ENCODE peak calls at places on chromosome 4, in five cellular contexts. E is GM23338, L is A549, T is K562, Q is HepG2. O is an unnamed sample.

GRCh38 chr4:83772680-83773079 is 236.8 kb downstream of the GPAT3 start:
- DNase-seq in L (no peak), Q (no peak), E (peak; percentile 12), T (no peak), O (no peak)

GRCh38 chr4:163161536-163162205 is 5.0 kb downstream of the NAF1 start:
- DNase-seq in Q (peak; percentile 3), T (no peak), L (no peak), E (no peak), O (no peak)

GRCh38 chr4:59698041-59698440 is 1502.1 kb upstream of the ADGRL3 start:
- DNase-seq in L (no peak), T (no peak), E (no peak), Q (no peak), O (no peak)

GRCh38 chr4:139770361-139770760 is 104.7 kb downstream of the MGST2 start:
- DNase-seq in L (no peak), E (no peak), T (no peak), Q (no peak), O (no peak)

GRCh38 chr4:102500371-102501175 is 586 bp upstream of the NFKB1 start:
- DNase-seq in L (no peak), Q (peak; percentile 24), E (peak; percentile 62), T (peak; percentile 39), O (no peak)

GRCh38 chr4:36133658-36134057 is 110.7 kb downstream of the ARAP2 start:
- DNase-seq in Q (no peak), E (no peak), T (no peak), L (no peak), O (no peak)

GRCh38 chr4:162061214-162061613 is 102.6 kb downstream of the FSTL5 start:
- DNase-seq in Q (no peak), L (no peak), E (peak; percentile 70), T (no peak), O (no peak)

GRCh38 chr4:159516556-159516955 is 413.7 kb downstream of the RAPGEF2 start:
- DNase-seq in E (no peak), L (no peak), Q (no peak), T (no peak), O (no peak)

GRCh38 chr4:7266525-7267292 is 74.4 kb downstream of the SORCS2 start:
- DNase-seq in T (no peak), Q (no peak), E (peak; percentile 29), L (peak; percentile 89), O (no peak)

GRCh38 chr4:188854451-188854850 is 715.2 kb downstream of the TRIML1 start:
- DNase-seq in E (no peak), T (no peak), Q (no peak), L (no peak), O (no peak)

GRCh38 chr4:1809754-1810502 is 16.8 kb downstream of the FGFR3 start:
- DNase-seq in T (peak; percentile 75), L (peak; percentile 69), E (peak; percentile 87), Q (peak; percentile 86), O (peak; percentile 24)

DNA sequence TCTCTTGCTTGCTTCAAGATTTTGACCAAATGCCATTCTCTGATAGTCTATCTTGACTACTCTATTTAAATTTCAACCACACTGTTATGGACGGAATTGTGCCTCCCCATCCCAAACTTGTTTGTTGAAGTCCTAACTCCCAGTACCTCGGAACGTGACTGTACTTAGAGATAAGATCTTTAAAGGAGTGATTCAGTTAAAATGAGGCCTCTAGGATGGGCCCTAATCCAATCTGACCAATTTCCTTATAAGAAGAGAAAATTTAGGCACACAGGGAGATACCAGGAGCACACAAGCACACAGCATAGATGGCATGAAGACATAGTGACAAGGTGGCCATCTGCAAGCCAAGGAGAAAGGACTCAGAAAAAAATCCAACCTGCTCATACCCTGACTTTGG is 269.9 kb downstream of the KCNIP4 start:
- DNase-seq in Q (no peak), E (no peak), T (no peak), L (no peak), O (no peak)
- H3K4me1 ChIP-seq in Q (no peaks in the 10 kb centered on the region), E (no peaks in the 10 kb centered on the region), T (no peaks in the 10 kb centered on the region), L (no peaks in the 10 kb centered on the region), O (no peaks in the 10 kb centered on the region)

DNA sequence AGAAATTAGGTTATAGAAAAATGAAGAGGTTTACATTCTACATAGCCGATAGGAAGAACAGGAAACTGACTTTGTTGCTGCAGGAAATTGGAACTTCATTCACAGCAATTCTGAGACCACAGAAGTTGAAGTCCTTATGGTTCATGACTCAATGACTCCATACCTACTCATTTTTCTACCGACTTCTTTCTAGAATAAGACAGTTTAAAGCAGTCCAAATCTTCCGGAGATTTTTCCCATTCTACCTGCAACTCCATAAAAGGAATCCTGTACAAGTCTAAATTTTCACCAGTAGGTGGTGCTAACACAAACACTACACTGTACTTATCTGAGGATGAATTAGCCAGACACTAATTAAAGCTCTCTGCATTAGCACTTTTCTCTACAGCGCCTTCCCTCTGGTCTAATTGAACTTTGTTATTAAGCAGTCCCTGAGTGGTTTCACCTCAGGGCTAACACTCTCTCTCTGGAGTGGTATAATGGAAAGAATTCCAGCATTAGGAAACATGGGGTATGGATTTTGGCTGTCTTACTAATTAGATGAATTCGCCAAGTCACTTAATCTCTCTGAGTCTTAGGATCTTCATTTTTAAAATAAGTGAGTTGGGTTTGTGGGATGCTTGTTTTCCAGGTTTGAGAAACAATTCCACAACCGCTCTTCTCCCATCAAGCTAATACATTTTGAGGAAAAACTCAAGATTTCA is 167.9 kb downstream of the SMIM20 start:
- DNase-seq in Q (peak; percentile 32), E (peak; percentile 84), T (peak; percentile 59), L (peak; percentile 15), O (no peak)
- TF ChIP-seq REST in Q (no peak), E (no peak), T (no peak), L (no peak), O (no peak)

GRCh38 chr4:184324939-184325477 is 107.3 kb upstream of the ENPP6 start:
- DNase-seq in L (no peak), T (no peak), E (no peak), Q (no peak), O (no peak)

GRCh38 chr4:184331155-184331995 is 113.7 kb upstream of the ENPP6 start:
- DNase-seq in E (no peak), T (no peak), Q (no peak), L (no peak), O (no peak)

GRCh38 chr4:184329235-184330007 is 111.7 kb upstream of the ENPP6 start:
- DNase-seq in Q (no peak), L (no peak), E (no peak), T (no peak), O (no peak)

GRCh38 chr4:184330008-184330400 is 112.3 kb upstream of the ENPP6 start:
- DNase-seq in Q (no peak), T (no peak), E (no peak), L (no peak), O (no peak)

DNA sequence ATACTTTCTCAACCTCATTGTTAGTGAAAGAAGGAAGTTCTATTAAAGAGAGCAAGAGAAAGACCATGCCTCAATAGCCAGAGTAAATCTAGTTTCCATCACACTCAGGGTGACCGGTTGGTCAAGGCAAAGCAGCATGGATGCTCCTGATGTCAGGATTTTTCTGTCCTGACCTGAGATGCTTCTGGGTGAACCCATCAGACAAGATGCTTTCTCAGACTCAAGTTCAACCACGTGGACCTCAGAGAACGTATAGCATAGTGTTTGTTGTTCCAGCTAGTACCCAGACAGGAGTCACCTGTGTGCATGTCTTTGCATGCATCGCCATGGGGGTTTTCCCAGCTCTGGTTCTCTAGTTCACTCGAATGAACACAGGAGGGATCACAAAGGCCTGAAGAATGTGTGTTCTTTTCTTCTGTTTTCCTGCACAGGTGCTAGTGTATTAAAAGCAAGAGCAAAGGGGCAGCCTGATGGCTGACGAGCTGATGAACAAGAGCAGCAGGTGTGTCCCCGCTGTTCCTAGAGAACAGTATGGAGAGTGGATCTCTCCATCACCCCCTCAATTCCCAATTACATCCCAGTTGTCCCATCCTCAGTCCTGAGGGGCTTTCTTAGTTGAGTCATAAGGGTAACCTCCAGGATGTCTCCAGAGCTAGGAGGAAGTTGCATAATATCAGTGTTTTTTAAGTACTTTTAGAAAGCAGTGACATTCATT is 110.5 kb upstream of the ENPP6 start:
- DNase-seq in E (no peak), L (no peak), Q (no peak), T (no peak), O (no peak)
- H3K4me1 ChIP-seq in E (no peaks in the 10 kb centered on the region), L (no peaks in the 10 kb centered on the region), Q (peaks cover 36% of the 10 kb centered on the region), T (no peaks in the 10 kb centered on the region), O (no peaks in the 10 kb centered on the region)

GRCh38 chr4:3877236-3877635 is 111.1 kb downstream of the ADRA2C start:
- DNase-seq in L (no peak), Q (no peak), E (no peak), T (no peak), O (no peak)
- TF ChIP-seq REST in L (no peak), Q (no peak), E (no peak), T (no peak), O (no peak)

GRCh38 chr4:10095296-10095991 is 21.2 kb downstream of the WDR1 start:
- DNase-seq in T (no peak), E (no peak), L (no peak), Q (no peak), O (no peak)
- H3K4me1 ChIP-seq in T (peaks cover 12% of the 10 kb centered on the region), E (peaks cover 5% of the 10 kb centered on the region), L (peaks cover 26% of the 10 kb centered on the region), Q (peaks cover 14% of the 10 kb centered on the region), O (no peaks in the 10 kb centered on the region)

GRCh38 chr4:14749910-14750309 is 252.4 kb upstream of the CPEB2 start:
- DNase-seq in E (peak; percentile 30), L (no peak), T (no peak), Q (no peak), O (no peak)
- TF ChIP-seq REST in E (no peak), L (no peak), T (no peak), Q (no peak), O (no peak)

GRCh38 chr4:86271057-86271456 is 88.8 kb downstream of the MAPK10 start:
- DNase-seq in E (no peak), Q (no peak), L (no peak), T (no peak), O (no peak)

GRCh38 chr4:86264269-86264668 is 95.6 kb downstream of the MAPK10 start:
- DNase-seq in T (no peak), Q (no peak), E (no peak), L (no peak), O (no peak)

GRCh38 chr4:86274642-86275041 is 85.2 kb downstream of the MAPK10 start:
- DNase-seq in Q (no peak), T (no peak), E (no peak), L (no peak), O (no peak)

DNA sequence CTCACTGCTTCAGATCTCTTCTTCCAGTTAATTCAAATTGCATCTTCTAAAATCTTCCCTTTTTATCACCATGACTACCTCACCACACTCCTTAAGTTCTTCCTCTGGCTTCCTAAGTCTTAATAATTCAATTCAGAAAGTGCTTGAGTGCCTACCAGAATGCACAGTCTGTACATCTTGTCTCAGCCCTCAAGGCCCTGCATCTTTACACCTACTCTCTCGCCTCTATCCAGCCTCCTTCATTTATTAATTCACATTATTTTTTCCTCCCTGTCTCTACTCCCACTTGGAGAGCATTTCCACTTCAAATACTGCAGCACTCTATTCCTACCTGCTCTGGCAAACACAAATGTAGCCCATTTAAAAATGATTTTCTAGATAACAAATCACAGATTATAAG is 90.5 kb downstream of the MAPK10 start:
- DNase-seq in T (no peak), E (no peak), Q (no peak), L (no peak), O (no peak)
- H3K4me1 ChIP-seq in T (no peaks in the 10 kb centered on the region), E (peaks cover 14% of the 10 kb centered on the region), Q (no peaks in the 10 kb centered on the region), L (no peaks in the 10 kb centered on the region), O (no peaks in the 10 kb centered on the region)

O was measured in Panc1.